ENCODE peak calls at places on chromosomes 13 and 19, in six cellular contexts. Z is HS-5; K is Right ventricle myocardium superior; T is NCI-H1694 treated with DMSO at 0.1 percent for 48 hours; A is EL; O is activated naive CD4-positive, alpha-beta T cell treated with anti-CD3 and anti-CD28 coated beads, Interleukin-2, amount 10 ng/mL, durations not matched to agents 7 days and 5 days. I is an unnamed sample.

GRCh38 chr19:40601061-40601973 is at the start of gene LTBP4:
- DNase-seq in O (peak), K (peak), Z (no peak), T (peak), A (peak), I (peak)

GRCh38 chr19:39934584-39935233 is at the start of gene FCGBP:
- DNase-seq in Z (no peak), T (no peak), O (no peak), K (no peak), A (no peak), I (no peak)

GRCh38 chr19:35318679-35319448 is 10.1 kb upstream of the CD22 start:
- DNase-seq in Z (peak), A (peak), K (peak), O (peak), T (no peak), I (peak)

GRCh38 chr19:41218615-41219507 is at the start of gene AXL:
- DNase-seq in T (no peak), Z (peak), O (no peak), K (peak), A (peak), I (peak)

GRCh38 chr19:11410682-11411081 is 8.4 kb downstream of the RGL3 start:
- DNase-seq in Z (peak), K (no peak), T (no peak), A (peak), O (no peak), I (no peak)

GRCh38 chr13:30734434-30734833 is 909 bp upstream of the ALOX5AP start:
- DNase-seq in Z (peak), T (no peak), A (peak), O (no peak), K (no peak), I (no peak)

GRCh38 chr19:964761-965694 is 19.1 kb upstream of the WDR18 start:
- DNase-seq in O (no peak), T (no peak), Z (no peak), K (no peak), A (no peak), I (no peak)

GRCh38 chr19:38737297-38737865 is 6.9 kb downstream of the CAPN12 start:
- DNase-seq in Z (no peak), A (no peak), K (no peak), O (no peak), T (no peak), I (no peak)

GRCh38 chr19:5361407-5361806 is 20.8 kb upstream of the PTPRS start:
- DNase-seq in T (no peak), Z (no peak), O (no peak), A (no peak), K (no peak), I (no peak)

GRCh38 chr19:5205388-5205787 is 135.2 kb downstream of the PTPRS start:
- DNase-seq in K (no peak), Z (no peak), A (no peak), O (no peak), T (no peak), I (no peak)

GRCh38 chr13:61778531-61778930 is 362.9 kb upstream of the PCDH20 start:
- DNase-seq in K (no peak), Z (no peak), A (no peak), O (no peak), T (no peak), I (no peak)

GRCh38 chr19:28655054-28655453 is 557.9 kb downstream of the UQCRFS1 start:
- DNase-seq in K (no peak), Z (no peak), A (no peak), T (no peak), O (no peak), I (no peak)

GRCh38 chr19:5547881-5548280 is 19.9 kb downstream of the TINCR start:
- DNase-seq in K (peak), Z (no peak), O (peak), A (peak), T (no peak), I (no peak)

GRCh38 chr19:55545913-55546495 is 661 bp upstream of the SBK3 start:
- DNase-seq in T (no peak), Z (no peak), K (peak), A (no peak), O (no peak), I (peak)

GRCh38 chr13:112832811-112833210 is 136.2 kb upstream of the MCF2L start:
- DNase-seq in K (no peak), O (no peak), T (no peak), Z (no peak), A (no peak), I (no peak)

GRCh38 chr19:46659151-46660007 is 1.6 kb downstream of the DACT3 start:
- DNase-seq in A (peak), Z (no peak), O (peak), K (no peak), T (no peak), I (peak)

GRCh38 chr19:13978306-13978705 is 26.0 kb downstream of the DCAF15 start:
- DNase-seq in O (no peak), Z (no peak), K (peak), A (no peak), T (no peak), I (peak)

GRCh38 chr19:44701228-44701627 is 2.3 kb downstream of the CEACAM16 start:
- DNase-seq in T (no peak), A (no peak), Z (no peak), K (no peak), O (no peak), I (no peak)

GRCh38 chr13:29748097-29748496 is 102.3 kb downstream of the UBL3 start:
- DNase-seq in A (no peak), T (no peak), Z (no peak), O (no peak), K (no peak), I (no peak)

GRCh38 chr13:114100446-114101320 is 31.7 kb downstream of the RASA3 start:
- DNase-seq in K (peak), O (no peak), A (no peak), Z (no peak), T (no peak), I (peak)

GRCh38 chr13:94128430-94128829 is 351.1 kb downstream of the DCT start:
- DNase-seq in K (peak), A (no peak), T (no peak), Z (no peak), O (no peak), I (peak)

GRCh38 chr13:111344471-111345191 is 24.2 kb downstream of the TEX29 start:
- DNase-seq in T (peak), Z (no peak), A (peak), O (no peak), K (peak), I (no peak)

GRCh38 chr19:3272952-3273351 is 48.5 kb downstream of the CELF5 start:
- DNase-seq in A (no peak), O (no peak), Z (no peak), T (no peak), K (no peak), I (no peak)

GRCh38 chr13:31706105-31706504 is 33.2 kb upstream of the RXFP2 start:
- DNase-seq in O (no peak), T (no peak), Z (no peak), K (no peak), A (no peak), I (no peak)

GRCh38 chr13:67916650-67917049 is 686.5 kb upstream of the PCDH9 start:
- DNase-seq in A (no peak), Z (no peak), T (no peak), O (no peak), K (no peak), I (no peak)

GRCh38 chr19:6738726-6739389 is 622 bp upstream of the TRIP10 start:
- DNase-seq in T (no peak), O (peak), K (peak), A (no peak), Z (no peak), I (peak)

GRCh38 chr19:35266904-35267817 is 1.6 kb upstream of the USF2 start:
- DNase-seq in T (no peak), O (peak), A (peak), K (peak), Z (no peak), I (peak)

GRCh38 chr13:19587635-19588300 is 26.4 kb upstream of the TPTE2 start:
- DNase-seq in K (no peak), Z (no peak), O (peak), T (peak), A (peak), I (no peak)

GRCh38 chr13:28817204-28817603 is 2.9 kb upstream of the MTUS2 start:
- DNase-seq in O (no peak), Z (no peak), A (no peak), K (no peak), T (no peak), I (no peak)

GRCh38 chr13:113547248-113547971 is 37.1 kb upstream of the TFDP1 start:
- DNase-seq in A (peak), T (no peak), K (no peak), Z (no peak), O (no peak), I (peak)

GRCh38 chr19:11587302-11587972 is 9.8 kb upstream of the ZNF627 start:
- DNase-seq in K (peak), T (peak), O (peak), Z (peak), A (peak), I (peak)

GRCh38 chr13:30847697-30848307 is 58.3 kb upstream of the MEDAG start:
- DNase-seq in T (no peak), A (peak), K (no peak), Z (peak), O (no peak), I (no peak)

GRCh38 chr19:49861541-49862410 is 5.6 kb downstream of the PNKP start:
- DNase-seq in K (no peak), O (no peak), A (no peak), T (no peak), Z (no peak), I (no peak)

GRCh38 chr13:39770514-39770913 is 115.1 kb downstream of the COG6 start:
- DNase-seq in K (no peak), A (no peak), O (no peak), Z (no peak), T (no peak), I (no peak)

GRCh38 chr19:1063030-1063908 is 3.7 kb upstream of the ARHGAP45 start:
- DNase-seq in Z (no peak), K (no peak), O (peak), T (no peak), A (no peak), I (no peak)

GRCh38 chr19:4524808-4525562 is 6.7 kb upstream of the PLIN4 start:
- DNase-seq in Z (no peak), A (peak), K (peak), T (no peak), O (peak), I (peak)

GRCh38 chr19:35458821-35459391 is 10.8 kb downstream of the FFAR2 start:
- DNase-seq in T (peak), A (no peak), O (no peak), K (no peak), Z (no peak), I (no peak)